ENCODE peak calls at places on chromosomes 3 and 15, in four cellular contexts. C is foreskin keratinocyte; W is AG04450; X is activated CD8-positive, alpha-beta memory T cell treated with anti-CD3 and anti-CD28 coated beads for 48 hours. K is an unnamed sample.
A peak's percentile ranks its signal among the peaks of the same experiment; 100 is the strongest.

GRCh38 chr15:70586241-70586640 is 177.1 kb downstream of the UACA start:
- DNase-seq in C (no peak), W (no peak), X (no peak), K (no peak)

GRCh38 chr3:141994856-141995255 is 118.4 kb downstream of the ATP1B3 start:
- DNase-seq in C (no peak), W (no peak), X (no peak), K (no peak)

GRCh38 chr3:172592898-172593669 is 69.9 kb upstream of the TNFSF10 start:
- DNase-seq in C (no peak), W (no peak), X (no peak), K (no peak)

GRCh38 chr3:139940622-139941021 is 5.6 kb downstream of the CLSTN2 start:
- DNase-seq in C (no peak), W (no peak), X (no peak), K (no peak)

GRCh38 chr3:193911784-193912183 is 224.2 kb upstream of the HES1 start:
- DNase-seq in C (no peak), W (no peak), X (no peak), K (no peak)

GRCh38 chr3:195196266-195196665 is 74.7 kb downstream of the XXYLT1 start:
- DNase-seq in C (no peak), W (no peak), X (no peak), K (peak; percentile 42)

GRCh38 chr15:84702961-84703482 is 12.9 kb downstream of the SEC11A start:
- DNase-seq in C (no peak), W (no peak), X (no peak), K (no peak)

GRCh38 chr3:40240921-40241320 is 68.6 kb upstream of the EIF1B start:
- DNase-seq in C (no peak), W (no peak), X (no peak), K (no peak)

GRCh38 chr15:65863106-65863505 is 6.2 kb upstream of the RAB11A start:
- DNase-seq in C (no peak), W (no peak), X (no peak), K (no peak)

GRCh38 chr3:169286992-169287391 is 376.5 kb downstream of the MECOM start:
- DNase-seq in C (no peak), W (no peak), X (no peak), K (no peak)

GRCh38 chr3:171807806-171808205 is 2.5 kb downstream of the PLD1 start:
- DNase-seq in C (no peak), W (no peak), X (no peak), K (no peak)

GRCh38 chr3:10758304-10759037 is 57.6 kb upstream of the SLC6A11 start:
- DNase-seq in C (peak; percentile 31), W (peak; percentile 36), X (no peak), K (peak; percentile 62)

GRCh38 chr3:124558898-124559649 is 171.2 kb upstream of the UMPS start:
- DNase-seq in C (peak; percentile 69), W (peak; percentile 86), X (no peak), K (peak; percentile 77)

K was measured in mammary epithelial cell.